ENCODE peak calls at places on chromosomes 6 and 20, in five cellular contexts. One of them, this sample, is unnamed. For H3K4me1, the result is how much of the 10 kb centered on the place peaks cover.

GRCh38 chr6:112618796-112619195 is 271.7 kb downstream of the RFPL4B start:
- DNase-seq in trophoblast cell: peak
- DNase-seq in upper lobe of right lung: no peak
- DNase-seq in heart right ventricle: no peak
- DNase-seq in body of pancreas: no peak
- DNase-seq in this sample: no peak

GRCh38 chr6:52049252-52050050 is 38.0 kb downstream of the PKHD1 start:
- DNase-seq in upper lobe of right lung: no peak
- DNase-seq in heart right ventricle: no peak
- DNase-seq in trophoblast cell: peak
- DNase-seq in body of pancreas: no peak
- DNase-seq in this sample: peak

GRCh38 chr6:117681321-117681720 is 6.1 kb downstream of the NUS1 start:
- DNase-seq in body of pancreas: no peak
- DNase-seq in heart right ventricle: no peak
- DNase-seq in upper lobe of right lung: no peak
- DNase-seq in trophoblast cell: no peak
- DNase-seq in this sample: no peak

GRCh38 chr20:63567382-63568169 is 6.5 kb downstream of the HELZ2 start:
- DNase-seq in body of pancreas: no peak
- DNase-seq in upper lobe of right lung: peak
- DNase-seq in trophoblast cell: peak
- DNase-seq in heart right ventricle: no peak
- DNase-seq in this sample: no peak

GRCh38 chr6:139722540-139722939 is 348.1 kb upstream of the CITED2 start:
- DNase-seq in heart right ventricle: no peak
- DNase-seq in body of pancreas: no peak
- DNase-seq in upper lobe of right lung: no peak
- DNase-seq in trophoblast cell: no peak
- DNase-seq in this sample: no peak

GRCh38 chr6:139833592-139833991 is 459.1 kb upstream of the CITED2 start:
- DNase-seq in upper lobe of right lung: peak
- DNase-seq in trophoblast cell: no peak
- DNase-seq in heart right ventricle: no peak
- DNase-seq in body of pancreas: no peak
- DNase-seq in this sample: no peak

GRCh38 chr6:155349129-155349528 is 34.8 kb upstream of the TFB1M start:
- DNase-seq in body of pancreas: no peak
- DNase-seq in upper lobe of right lung: no peak
- DNase-seq in heart right ventricle: no peak
- DNase-seq in trophoblast cell: peak
- DNase-seq in this sample: no peak

GRCh38 chr6:12203001-12203400 is 87.2 kb upstream of the EDN1 start:
- DNase-seq in heart right ventricle: no peak
- DNase-seq in trophoblast cell: peak
- DNase-seq in upper lobe of right lung: no peak
- DNase-seq in body of pancreas: no peak
- DNase-seq in this sample: no peak

GRCh38 chr20:39588148-39588757 is 626.1 kb downstream of the DHX35 start:
- DNase-seq in body of pancreas: no peak
- DNase-seq in trophoblast cell: no peak
- DNase-seq in upper lobe of right lung: no peak
- DNase-seq in heart right ventricle: no peak
- DNase-seq in this sample: no peak

GRCh38 chr20:43187476-43188233 is 2.1 kb downstream of the PTPRT start:
- DNase-seq in upper lobe of right lung: peak
- DNase-seq in body of pancreas: peak
- DNase-seq in trophoblast cell: peak
- DNase-seq in heart right ventricle: peak
- DNase-seq in this sample: peak

GRCh38 chr6:56891754-56892153 is 63.2 kb upstream of the BEND6 start:
- DNase-seq in upper lobe of right lung: no peak
- DNase-seq in heart right ventricle: no peak
- DNase-seq in body of pancreas: no peak
- DNase-seq in trophoblast cell: no peak
- DNase-seq in this sample: no peak

GRCh38 chr6:27777126-27777525 is 135.1 kb downstream of the OR2B2 start:
- DNase-seq in heart right ventricle: no peak
- DNase-seq in trophoblast cell: no peak
- DNase-seq in body of pancreas: no peak
- DNase-seq in upper lobe of right lung: no peak
- DNase-seq in this sample: no peak

GRCh38 chr6:18496462-18496861 is 109.3 kb downstream of the RNF144B start:
- DNase-seq in trophoblast cell: no peak
- DNase-seq in body of pancreas: no peak
- DNase-seq in upper lobe of right lung: no peak
- DNase-seq in heart right ventricle: no peak
- DNase-seq in this sample: no peak

GRCh38 chr6:166932616-166933015 is 23.7 kb downstream of the RNASET2 start:
- DNase-seq in trophoblast cell: no peak
- DNase-seq in body of pancreas: no peak
- DNase-seq in heart right ventricle: no peak
- DNase-seq in upper lobe of right lung: no peak
- DNase-seq in this sample: no peak

GRCh38 chr6:113649276-113649675 is 207.9 kb upstream of the MARCKS start:
- DNase-seq in upper lobe of right lung: no peak
- DNase-seq in heart right ventricle: no peak
- DNase-seq in trophoblast cell: peak
- DNase-seq in body of pancreas: peak
- DNase-seq in this sample: peak

GRCh38 chr6:164417537-164417936 is 891.9 kb downstream of the C6orf118 start:
- DNase-seq in heart right ventricle: no peak
- DNase-seq in upper lobe of right lung: no peak
- DNase-seq in body of pancreas: no peak
- DNase-seq in trophoblast cell: no peak
- DNase-seq in this sample: no peak

GRCh38 chr6:88361298-88361697 is 195.2 kb upstream of the CNR1 start:
- DNase-seq in heart right ventricle: no peak
- DNase-seq in upper lobe of right lung: no peak
- DNase-seq in trophoblast cell: no peak
- DNase-seq in body of pancreas: no peak
- DNase-seq in this sample: no peak

GRCh38 chr6:47061631-47062300 is 19.6 kb upstream of the ADGRF1 start:
- DNase-seq in body of pancreas: no peak
- DNase-seq in heart right ventricle: no peak
- DNase-seq in trophoblast cell: no peak
- DNase-seq in upper lobe of right lung: no peak
- DNase-seq in this sample: no peak

GRCh38 chr20:326645-327031 is 1.3 kb downstream of the SOX12 start:
- DNase-seq in heart right ventricle: no peak
- DNase-seq in upper lobe of right lung: peak
- DNase-seq in trophoblast cell: no peak
- DNase-seq in body of pancreas: no peak
- DNase-seq in this sample: peak

GRCh38 chr6:34114695-34115395 is 31.0 kb downstream of the GRM4 start:
- DNase-seq in trophoblast cell: no peak
- DNase-seq in body of pancreas: no peak
- DNase-seq in heart right ventricle: no peak
- DNase-seq in upper lobe of right lung: no peak
- DNase-seq in this sample: no peak

GRCh38 chr6:155224031-155224451 is 39.8 kb upstream of the CLDN20 start:
- DNase-seq in trophoblast cell: peak
- DNase-seq in body of pancreas: no peak
- DNase-seq in heart right ventricle: no peak
- DNase-seq in upper lobe of right lung: no peak
- DNase-seq in this sample: peak

GRCh38 chr6:27019651-27020552 is 227.6 kb upstream of the PRSS16 start:
- DNase-seq in body of pancreas: peak
- DNase-seq in trophoblast cell: peak
- DNase-seq in heart right ventricle: peak
- DNase-seq in upper lobe of right lung: peak
- DNase-seq in this sample: peak

GRCh38 chr6:141848029-141848890 is 284.5 kb upstream of the GJE1 start:
- DNase-seq in trophoblast cell: no peak
- DNase-seq in upper lobe of right lung: no peak
- DNase-seq in heart right ventricle: no peak
- DNase-seq in body of pancreas: no peak
- DNase-seq in this sample: peak

GRCh38 chr6:161003336-161003735 is 11.8 kb downstream of the MAP3K4 start:
- DNase-seq in body of pancreas: no peak
- DNase-seq in heart right ventricle: no peak
- DNase-seq in upper lobe of right lung: no peak
- DNase-seq in trophoblast cell: no peak
- DNase-seq in this sample: no peak

GRCh38 chr6:13830803-13831202 is 16.4 kb upstream of the MCUR1 start:
- DNase-seq in body of pancreas: no peak
- DNase-seq in upper lobe of right lung: no peak
- DNase-seq in heart right ventricle: no peak
- DNase-seq in trophoblast cell: no peak
- DNase-seq in this sample: no peak

GRCh38 chr6:127971945-127972391 is 71.1 kb upstream of the THEMIS start:
- DNase-seq in trophoblast cell: peak
- DNase-seq in heart right ventricle: no peak
- DNase-seq in body of pancreas: no peak
- DNase-seq in upper lobe of right lung: no peak
- DNase-seq in this sample: peak

GRCh38 chr6:138007014-138007472 is 100.2 kb downstream of the PERP start:
- DNase-seq in trophoblast cell: peak
- DNase-seq in body of pancreas: peak
- DNase-seq in heart right ventricle: no peak
- DNase-seq in upper lobe of right lung: no peak
- DNase-seq in this sample: peak

GRCh38 chr6:161367472-161367871 is 93.6 kb upstream of the AGPAT4 start:
- DNase-seq in body of pancreas: no peak
- DNase-seq in trophoblast cell: peak
- DNase-seq in upper lobe of right lung: no peak
- DNase-seq in heart right ventricle: no peak
- DNase-seq in this sample: no peak

GRCh38 chr6:121732641-121733040 is 297.2 kb downstream of the GJA1 start:
- DNase-seq in upper lobe of right lung: no peak
- DNase-seq in trophoblast cell: no peak
- DNase-seq in body of pancreas: no peak
- DNase-seq in heart right ventricle: no peak
- DNase-seq in this sample: no peak

GRCh38 chr6:72952808-72953630 is 272.3 kb downstream of the KHDC1L start:
- DNase-seq in body of pancreas: no peak
- DNase-seq in heart right ventricle: no peak
- DNase-seq in trophoblast cell: peak
- DNase-seq in upper lobe of right lung: no peak
- DNase-seq in this sample: peak

GRCh38 chr6:72955666-72956065 is 269.6 kb downstream of the KHDC1L start:
- DNase-seq in body of pancreas: no peak
- DNase-seq in upper lobe of right lung: no peak
- DNase-seq in trophoblast cell: no peak
- DNase-seq in heart right ventricle: no peak
- DNase-seq in this sample: no peak

GRCh38 chr6:72954736-72955135 is 270.6 kb downstream of the KHDC1L start:
- DNase-seq in heart right ventricle: no peak
- DNase-seq in body of pancreas: no peak
- DNase-seq in trophoblast cell: no peak
- DNase-seq in upper lobe of right lung: no peak
- DNase-seq in this sample: no peak

GRCh38 chr6:72956272-72956671 is 269.0 kb downstream of the KHDC1L start:
- DNase-seq in body of pancreas: no peak
- DNase-seq in trophoblast cell: no peak
- DNase-seq in upper lobe of right lung: no peak
- DNase-seq in heart right ventricle: no peak
- DNase-seq in this sample: no peak

GRCh38 chr6:72953901-72954494 is 271.3 kb downstream of the KHDC1L start:
- DNase-seq in heart right ventricle: no peak
- DNase-seq in body of pancreas: no peak
- DNase-seq in trophoblast cell: no peak
- DNase-seq in upper lobe of right lung: no peak
- DNase-seq in this sample: peak
- H3K27ac ChIP-seq in heart right ventricle: no peak
- H3K27ac ChIP-seq in body of pancreas: no peak
- H3K27ac ChIP-seq in trophoblast cell: no peak
- H3K27ac ChIP-seq in upper lobe of right lung: no peak
- H3K27ac ChIP-seq in this sample: no peak

GRCh38 chr20:4073852-4074741 is 58.7 kb upstream of the RNF24 start:
- DNase-seq in trophoblast cell: no peak
- DNase-seq in body of pancreas: no peak
- DNase-seq in heart right ventricle: no peak
- DNase-seq in upper lobe of right lung: no peak
- DNase-seq in this sample: no peak
- H3K4me1 ChIP-seq in trophoblast cell: under half
- H3K4me1 ChIP-seq in body of pancreas: under half
- H3K4me1 ChIP-seq in heart right ventricle: under half
- H3K4me1 ChIP-seq in upper lobe of right lung: under half
- H3K4me1 ChIP-seq in this sample: under half

GRCh38 chr6:116012966-116013365 is 47.7 kb downstream of the FRK start:
- DNase-seq in trophoblast cell: no peak
- DNase-seq in body of pancreas: no peak
- DNase-seq in upper lobe of right lung: no peak
- DNase-seq in heart right ventricle: no peak
- DNase-seq in this sample: peak
- H3K27ac ChIP-seq in trophoblast cell: no peak
- H3K27ac ChIP-seq in body of pancreas: no peak
- H3K27ac ChIP-seq in upper lobe of right lung: no peak
- H3K27ac ChIP-seq in heart right ventricle: no peak
- H3K27ac ChIP-seq in this sample: peak

DNA sequence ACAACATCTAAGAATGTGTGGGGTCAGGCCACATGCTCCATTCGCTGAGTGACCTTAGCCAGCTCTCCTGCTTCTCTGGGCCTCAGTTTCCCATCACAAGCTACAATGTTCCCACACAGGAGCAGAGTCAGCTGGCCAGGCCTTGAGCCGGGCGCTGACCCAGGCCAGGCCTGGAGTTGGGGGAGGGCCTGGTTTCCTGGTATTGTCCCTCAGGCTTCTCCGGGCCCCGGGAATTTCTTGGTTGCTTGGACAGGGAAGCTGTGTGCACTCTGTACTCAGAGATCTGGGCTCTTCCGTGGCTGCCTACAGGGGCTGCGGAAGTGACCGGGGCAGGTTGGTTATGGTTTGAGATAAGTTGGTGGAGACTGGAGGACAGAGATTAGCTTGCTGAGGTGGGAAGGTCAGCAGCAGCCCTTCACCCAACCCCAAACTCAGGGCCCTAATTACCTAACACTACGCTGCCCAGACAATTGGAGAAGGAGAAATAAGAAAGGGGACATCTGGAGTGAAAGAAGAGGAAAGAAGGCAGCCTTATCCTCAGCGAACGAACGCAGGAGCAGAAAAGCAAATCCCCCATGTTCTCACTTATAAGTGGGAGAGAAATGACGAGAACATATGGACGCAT is 6.3 kb downstream of the TGM2 start:
- DNase-seq in heart right ventricle: peak
- DNase-seq in body of pancreas: no peak
- DNase-seq in trophoblast cell: no peak
- DNase-seq in upper lobe of right lung: no peak
- DNase-seq in this sample: no peak
- H3K4me1 ChIP-seq in heart right ventricle: half or more
- H3K4me1 ChIP-seq in body of pancreas: under half
- H3K4me1 ChIP-seq in trophoblast cell: under half
- H3K4me1 ChIP-seq in upper lobe of right lung: half or more
- H3K4me1 ChIP-seq in this sample: under half

This sample was measured in foreskin keratinocyte.